ENCODE peak calls at places on chromosome 1, in ten cellular contexts. One of them, this sample, is unnamed.

GRCh38 chr1:59364012-59364411 is 67.1 kb downstream of the FGGY start:
- DNase-seq in kidney epithelial cell: no peak
- DNase-seq in nephron progenitor cell: no peak
- DNase-seq in A549: no peak
- DNase-seq in retinal pigment epithelial cell: no peak
- DNase-seq in endothelial cell: no peak
- DNase-seq in brain microvascular endothelial cell: no peak
- DNase-seq in tibial nerve: no peak
- DNase-seq in neural progenitor cell: no peak
- DNase-seq in dorsolateral prefrontal cortex: no peak
- DNase-seq in this sample: no peak

GRCh38 chr1:51439895-51440294 is 79.2 kb downstream of the EPS15 start:
- DNase-seq in retinal pigment epithelial cell: no peak
- DNase-seq in neural progenitor cell: no peak
- DNase-seq in tibial nerve: no peak
- DNase-seq in nephron progenitor cell: no peak
- DNase-seq in kidney epithelial cell: no peak
- DNase-seq in endothelial cell: no peak
- DNase-seq in A549: no peak
- DNase-seq in brain microvascular endothelial cell: no peak
- DNase-seq in dorsolateral prefrontal cortex: no peak
- DNase-seq in this sample: no peak

GRCh38 chr1:50416553-50417453 is 6.4 kb downstream of the DMRTA2 start:
- DNase-seq in tibial nerve: no peak
- DNase-seq in brain microvascular endothelial cell: no peak
- DNase-seq in dorsolateral prefrontal cortex: no peak
- DNase-seq in neural progenitor cell: peak; percentile 61
- DNase-seq in A549: no peak
- DNase-seq in endothelial cell: no peak
- DNase-seq in nephron progenitor cell: peak; percentile 50
- DNase-seq in kidney epithelial cell: no peak
- DNase-seq in retinal pigment epithelial cell: no peak
- DNase-seq in this sample: no peak

GRCh38 chr1:182357177-182357576 is 34.4 kb downstream of the GLUL start:
- DNase-seq in endothelial cell: no peak
- DNase-seq in tibial nerve: no peak
- DNase-seq in dorsolateral prefrontal cortex: no peak
- DNase-seq in A549: no peak
- DNase-seq in neural progenitor cell: peak; percentile 74
- DNase-seq in kidney epithelial cell: no peak
- DNase-seq in brain microvascular endothelial cell: no peak
- DNase-seq in retinal pigment epithelial cell: no peak
- DNase-seq in nephron progenitor cell: no peak
- DNase-seq in this sample: no peak

GRCh38 chr1:109509176-109510134 is at the start of gene AMIGO1:
- DNase-seq in nephron progenitor cell: peak; percentile 86
- DNase-seq in retinal pigment epithelial cell: no peak
- DNase-seq in tibial nerve: no peak
- DNase-seq in neural progenitor cell: peak; percentile 92
- DNase-seq in dorsolateral prefrontal cortex: no peak
- DNase-seq in brain microvascular endothelial cell: no peak
- DNase-seq in kidney epithelial cell: no peak
- DNase-seq in A549: peak; percentile 35
- DNase-seq in endothelial cell: peak; percentile 62
- DNase-seq in this sample: peak; percentile 85

GRCh38 chr1:29912413-29912812 is 676.1 kb downstream of the PTPRU start:
- DNase-seq in brain microvascular endothelial cell: peak; percentile 53
- DNase-seq in neural progenitor cell: no peak
- DNase-seq in A549: no peak
- DNase-seq in endothelial cell: no peak
- DNase-seq in kidney epithelial cell: no peak
- DNase-seq in dorsolateral prefrontal cortex: no peak
- DNase-seq in nephron progenitor cell: no peak
- DNase-seq in tibial nerve: no peak
- DNase-seq in retinal pigment epithelial cell: no peak
- DNase-seq in this sample: no peak

GRCh38 chr1:201319631-201320030 is 36.3 kb downstream of the PKP1 start:
- DNase-seq in brain microvascular endothelial cell: no peak
- DNase-seq in neural progenitor cell: no peak
- DNase-seq in dorsolateral prefrontal cortex: no peak
- DNase-seq in endothelial cell: no peak
- DNase-seq in nephron progenitor cell: no peak
- DNase-seq in retinal pigment epithelial cell: no peak
- DNase-seq in kidney epithelial cell: no peak
- DNase-seq in A549: no peak
- DNase-seq in tibial nerve: no peak
- DNase-seq in this sample: no peak

GRCh38 chr1:198649598-198650338 is 10.9 kb downstream of the PTPRC start:
- DNase-seq in neural progenitor cell: no peak
- DNase-seq in endothelial cell: no peak
- DNase-seq in retinal pigment epithelial cell: no peak
- DNase-seq in nephron progenitor cell: no peak
- DNase-seq in dorsolateral prefrontal cortex: no peak
- DNase-seq in A549: no peak
- DNase-seq in brain microvascular endothelial cell: no peak
- DNase-seq in kidney epithelial cell: no peak
- DNase-seq in tibial nerve: no peak
- DNase-seq in this sample: no peak

GRCh38 chr1:33060579-33061083 is 20.3 kb upstream of the AZIN2 start:
- DNase-seq in nephron progenitor cell: no peak
- DNase-seq in endothelial cell: no peak
- DNase-seq in retinal pigment epithelial cell: no peak
- DNase-seq in A549: no peak
- DNase-seq in dorsolateral prefrontal cortex: peak; percentile 84
- DNase-seq in tibial nerve: peak; percentile 55
- DNase-seq in brain microvascular endothelial cell: peak; percentile 95
- DNase-seq in neural progenitor cell: no peak
- DNase-seq in kidney epithelial cell: no peak
- DNase-seq in this sample: no peak

GRCh38 chr1:118147542-118147941 is 37.5 kb downstream of the SPAG17 start:
- DNase-seq in neural progenitor cell: no peak
- DNase-seq in brain microvascular endothelial cell: peak; percentile 18
- DNase-seq in retinal pigment epithelial cell: peak; percentile 52
- DNase-seq in kidney epithelial cell: peak; percentile 29
- DNase-seq in dorsolateral prefrontal cortex: no peak
- DNase-seq in nephron progenitor cell: no peak
- DNase-seq in tibial nerve: no peak
- DNase-seq in A549: no peak
- DNase-seq in endothelial cell: no peak
- DNase-seq in this sample: no peak

GRCh38 chr1:173393655-173393993 is 83.5 kb upstream of the PRDX6 start:
- DNase-seq in brain microvascular endothelial cell: peak; percentile 80
- DNase-seq in retinal pigment epithelial cell: no peak
- DNase-seq in nephron progenitor cell: no peak
- DNase-seq in A549: no peak
- DNase-seq in kidney epithelial cell: no peak
- DNase-seq in endothelial cell: no peak
- DNase-seq in tibial nerve: no peak
- DNase-seq in neural progenitor cell: no peak
- DNase-seq in dorsolateral prefrontal cortex: no peak
- DNase-seq in this sample: no peak

GRCh38 chr1:213273546-213273945 is 222.5 kb downstream of the RPS6KC1 start:
- DNase-seq in nephron progenitor cell: no peak
- DNase-seq in tibial nerve: no peak
- DNase-seq in brain microvascular endothelial cell: no peak
- DNase-seq in retinal pigment epithelial cell: no peak
- DNase-seq in A549: no peak
- DNase-seq in kidney epithelial cell: no peak
- DNase-seq in dorsolateral prefrontal cortex: no peak
- DNase-seq in neural progenitor cell: no peak
- DNase-seq in endothelial cell: no peak
- DNase-seq in this sample: no peak

GRCh38 chr1:205263580-205264190 is 35.9 kb downstream of the TMCC2 start:
- DNase-seq in neural progenitor cell: no peak
- DNase-seq in dorsolateral prefrontal cortex: no peak
- DNase-seq in tibial nerve: no peak
- DNase-seq in A549: no peak
- DNase-seq in nephron progenitor cell: no peak
- DNase-seq in kidney epithelial cell: no peak
- DNase-seq in retinal pigment epithelial cell: no peak
- DNase-seq in brain microvascular endothelial cell: peak; percentile 51
- DNase-seq in endothelial cell: no peak
- DNase-seq in this sample: no peak

GRCh38 chr1:82628887-82629286 is 828.2 kb downstream of the ADGRL2 start:
- DNase-seq in brain microvascular endothelial cell: no peak
- DNase-seq in retinal pigment epithelial cell: no peak
- DNase-seq in kidney epithelial cell: no peak
- DNase-seq in A549: no peak
- DNase-seq in dorsolateral prefrontal cortex: no peak
- DNase-seq in neural progenitor cell: no peak
- DNase-seq in tibial nerve: no peak
- DNase-seq in endothelial cell: no peak
- DNase-seq in nephron progenitor cell: no peak
- DNase-seq in this sample: no peak

GRCh38 chr1:154860154-154860870 is 9.8 kb downstream of the KCNN3 start:
- DNase-seq in retinal pigment epithelial cell: no peak
- DNase-seq in kidney epithelial cell: no peak
- DNase-seq in neural progenitor cell: no peak
- DNase-seq in dorsolateral prefrontal cortex: no peak
- DNase-seq in tibial nerve: no peak
- DNase-seq in endothelial cell: no peak
- DNase-seq in brain microvascular endothelial cell: no peak
- DNase-seq in nephron progenitor cell: no peak
- DNase-seq in A549: no peak
- DNase-seq in this sample: peak; percentile 75

GRCh38 chr1:160553778-160554177 is 25.5 kb downstream of the CD84 start:
- DNase-seq in dorsolateral prefrontal cortex: no peak
- DNase-seq in retinal pigment epithelial cell: no peak
- DNase-seq in endothelial cell: no peak
- DNase-seq in brain microvascular endothelial cell: no peak
- DNase-seq in A549: no peak
- DNase-seq in kidney epithelial cell: no peak
- DNase-seq in tibial nerve: no peak
- DNase-seq in neural progenitor cell: no peak
- DNase-seq in nephron progenitor cell: no peak
- DNase-seq in this sample: no peak

GRCh38 chr1:45010855-45011811 is at the start of gene HECTD3:
- DNase-seq in retinal pigment epithelial cell: no peak
- DNase-seq in tibial nerve: peak; percentile 73
- DNase-seq in dorsolateral prefrontal cortex: peak; percentile 91
- DNase-seq in A549: peak; percentile 71
- DNase-seq in kidney epithelial cell: no peak
- DNase-seq in brain microvascular endothelial cell: peak; percentile 73
- DNase-seq in nephron progenitor cell: peak; percentile 76
- DNase-seq in endothelial cell: peak; percentile 56
- DNase-seq in neural progenitor cell: peak; percentile 86
- DNase-seq in this sample: peak; percentile 90

GRCh38 chr1:172397221-172397620 is 23.3 kb upstream of the C1orf105 start:
- DNase-seq in endothelial cell: no peak
- DNase-seq in nephron progenitor cell: no peak
- DNase-seq in kidney epithelial cell: no peak
- DNase-seq in retinal pigment epithelial cell: peak; percentile 70
- DNase-seq in brain microvascular endothelial cell: no peak
- DNase-seq in A549: no peak
- DNase-seq in neural progenitor cell: no peak
- DNase-seq in dorsolateral prefrontal cortex: no peak
- DNase-seq in tibial nerve: no peak
- DNase-seq in this sample: no peak

GRCh38 chr1:22119626-22120468 is 23.1 kb downstream of the WNT4 start:
- DNase-seq in neural progenitor cell: no peak
- DNase-seq in A549: no peak
- DNase-seq in tibial nerve: no peak
- DNase-seq in retinal pigment epithelial cell: no peak
- DNase-seq in endothelial cell: no peak
- DNase-seq in kidney epithelial cell: no peak
- DNase-seq in nephron progenitor cell: no peak
- DNase-seq in dorsolateral prefrontal cortex: no peak
- DNase-seq in brain microvascular endothelial cell: no peak
- DNase-seq in this sample: no peak

GRCh38 chr1:153670859-153671622 is at the start of gene ILF2:
- DNase-seq in tibial nerve: peak; percentile 95
- DNase-seq in retinal pigment epithelial cell: peak; percentile 99
- DNase-seq in endothelial cell: peak; percentile 93
- DNase-seq in kidney epithelial cell: peak; percentile 100
- DNase-seq in nephron progenitor cell: peak; percentile 96
- DNase-seq in neural progenitor cell: peak; percentile 98
- DNase-seq in dorsolateral prefrontal cortex: peak; percentile 95
- DNase-seq in A549: peak; percentile 100
- DNase-seq in brain microvascular endothelial cell: peak; percentile 100
- DNase-seq in this sample: peak; percentile 96

GRCh38 chr1:58047265-58047858 is 499.2 kb downstream of the OMA1 start:
- DNase-seq in endothelial cell: peak; percentile 42
- DNase-seq in dorsolateral prefrontal cortex: no peak
- DNase-seq in tibial nerve: no peak
- DNase-seq in nephron progenitor cell: peak; percentile 51
- DNase-seq in neural progenitor cell: peak; percentile 47
- DNase-seq in retinal pigment epithelial cell: no peak
- DNase-seq in kidney epithelial cell: no peak
- DNase-seq in A549: peak; percentile 10
- DNase-seq in brain microvascular endothelial cell: no peak
- DNase-seq in this sample: peak; percentile 57

GRCh38 chr1:6646499-6647148 is 22.0 kb downstream of the THAP3 start:
- DNase-seq in neural progenitor cell: peak; percentile 64
- DNase-seq in retinal pigment epithelial cell: no peak
- DNase-seq in endothelial cell: peak; percentile 12
- DNase-seq in kidney epithelial cell: no peak
- DNase-seq in A549: peak; percentile 28
- DNase-seq in nephron progenitor cell: no peak
- DNase-seq in brain microvascular endothelial cell: peak; percentile 31
- DNase-seq in dorsolateral prefrontal cortex: no peak
- DNase-seq in tibial nerve: no peak
- DNase-seq in this sample: peak; percentile 59
- TF ChIP-seq CTCF in neural progenitor cell: peak; percentile 78
- TF ChIP-seq CTCF in retinal pigment epithelial cell: peak; percentile 67
- TF ChIP-seq CTCF in endothelial cell: peak; percentile 69
- TF ChIP-seq CTCF in kidney epithelial cell: peak; percentile 58
- TF ChIP-seq CTCF in A549: peak; percentile 49
- TF ChIP-seq CTCF in nephron progenitor cell: peak; percentile 68
- TF ChIP-seq CTCF in brain microvascular endothelial cell: peak; percentile 69
- TF ChIP-seq CTCF in dorsolateral prefrontal cortex: peak; percentile 59
- TF ChIP-seq CTCF in tibial nerve: peak; percentile 46
- TF ChIP-seq CTCF in this sample: no peak

GRCh38 chr1:18373882-18374493 is 106.7 kb upstream of the KLHDC7A start:
- DNase-seq in nephron progenitor cell: peak; percentile 79
- DNase-seq in brain microvascular endothelial cell: no peak
- DNase-seq in kidney epithelial cell: no peak
- DNase-seq in A549: peak; percentile 5
- DNase-seq in endothelial cell: peak; percentile 80
- DNase-seq in dorsolateral prefrontal cortex: no peak
- DNase-seq in tibial nerve: no peak
- DNase-seq in retinal pigment epithelial cell: no peak
- DNase-seq in neural progenitor cell: peak; percentile 75
- DNase-seq in this sample: peak; percentile 31
- TF ChIP-seq CTCF in nephron progenitor cell: peak; percentile 70
- TF ChIP-seq CTCF in brain microvascular endothelial cell: no peak
- TF ChIP-seq CTCF in kidney epithelial cell: peak; percentile 15
- TF ChIP-seq CTCF in A549: peak; percentile 9
- TF ChIP-seq CTCF in endothelial cell: peak; percentile 64
- TF ChIP-seq CTCF in dorsolateral prefrontal cortex: peak; percentile 26
- TF ChIP-seq CTCF in tibial nerve: no peak
- TF ChIP-seq CTCF in retinal pigment epithelial cell: no peak
- TF ChIP-seq CTCF in neural progenitor cell: peak; percentile 90
- TF ChIP-seq CTCF in this sample: peak; percentile 44

GRCh38 chr1:68204965-68205630 is 27.2 kb downstream of the WLS start:
- DNase-seq in neural progenitor cell: no peak
- DNase-seq in brain microvascular endothelial cell: no peak
- DNase-seq in retinal pigment epithelial cell: no peak
- DNase-seq in endothelial cell: no peak
- DNase-seq in dorsolateral prefrontal cortex: no peak
- DNase-seq in kidney epithelial cell: no peak
- DNase-seq in A549: no peak
- DNase-seq in nephron progenitor cell: no peak
- DNase-seq in tibial nerve: no peak
- DNase-seq in this sample: no peak
- TF ChIP-seq CTCF in neural progenitor cell: no peak
- TF ChIP-seq CTCF in brain microvascular endothelial cell: no peak
- TF ChIP-seq CTCF in retinal pigment epithelial cell: no peak
- TF ChIP-seq CTCF in endothelial cell: no peak
- TF ChIP-seq CTCF in dorsolateral prefrontal cortex: no peak
- TF ChIP-seq CTCF in kidney epithelial cell: peak; percentile 4
- TF ChIP-seq CTCF in A549: no peak
- TF ChIP-seq CTCF in nephron progenitor cell: no peak
- TF ChIP-seq CTCF in tibial nerve: no peak
- TF ChIP-seq CTCF in this sample: no peak

GRCh38 chr1:178037510-178038253 is 56.2 kb upstream of the RASAL2 start:
- DNase-seq in tibial nerve: peak; percentile 44
- DNase-seq in brain microvascular endothelial cell: peak; percentile 49
- DNase-seq in neural progenitor cell: peak; percentile 78
- DNase-seq in retinal pigment epithelial cell: no peak
- DNase-seq in dorsolateral prefrontal cortex: peak; percentile 73
- DNase-seq in kidney epithelial cell: no peak
- DNase-seq in endothelial cell: peak; percentile 69
- DNase-seq in A549: peak; percentile 88
- DNase-seq in nephron progenitor cell: peak; percentile 83
- DNase-seq in this sample: no peak
- TF ChIP-seq CTCF in tibial nerve: no peak
- TF ChIP-seq CTCF in brain microvascular endothelial cell: peak; percentile 69
- TF ChIP-seq CTCF in neural progenitor cell: peak; percentile 26
- TF ChIP-seq CTCF in retinal pigment epithelial cell: peak; percentile 58
- TF ChIP-seq CTCF in dorsolateral prefrontal cortex: peak; percentile 41
- TF ChIP-seq CTCF in kidney epithelial cell: peak; percentile 61
- TF ChIP-seq CTCF in endothelial cell: peak; percentile 22
- TF ChIP-seq CTCF in A549: peak; percentile 47
- TF ChIP-seq CTCF in nephron progenitor cell: no peak
- TF ChIP-seq CTCF in this sample: peak; percentile 20

This sample was measured in GM20000.